ENCODE peak calls at places on chromosomes 3 and 15, in four cellular contexts. W is tibial artery; A is substantia nigra; I is activated CD8-positive, alpha-beta memory T cell treated with anti-CD3 and anti-CD28 coated beads for 48 hours. R is an unnamed sample.

GRCh38 chr15:62994975-62995730 is 47.4 kb upstream of the TPM1 start:
- DNase-seq in W (no peak), A (no peak), I (no peak), R (no peak)

GRCh38 chr15:87219650-87220615 is 1036.6 kb downstream of the NTRK3 start:
- DNase-seq in W (no peak), A (no peak), I (no peak), R (no peak)

GRCh38 chr3:158711886-158712285 is 20.4 kb downstream of the RARRES1 start:
- DNase-seq in W (no peak), A (no peak), I (no peak), R (no peak)

GRCh38 chr3:14398801-14399114 is 3.6 kb upstream of the SLC6A6 start:
- DNase-seq in W (no peak), A (no peak), I (no peak), R (no peak)

GRCh38 chr3:188242426-188243123 is 88.6 kb downstream of the LPP start:
- DNase-seq in W (no peak), A (no peak), I (no peak), R (no peak)

GRCh38 chr15:72604794-72605193 is 49.7 kb upstream of the GOLGA6B start:
- DNase-seq in W (no peak), A (no peak), I (no peak), R (no peak)

GRCh38 chr15:61041886-61042285 is 187.2 kb downstream of the RORA start:
- DNase-seq in W (no peak), A (no peak), I (no peak), R (no peak)

GRCh38 chr15:31585231-31585630 is 258.6 kb downstream of the KLF13 start:
- DNase-seq in W (no peak), A (no peak), I (no peak), R (no peak)

GRCh38 chr3:4904801-4905695 is 74.2 kb upstream of the BHLHE40 start:
- DNase-seq in W (no peak), A (no peak), I (no peak), R (no peak)

GRCh38 chr15:77864211-77865105 is 213.1 kb downstream of the TBC1D2B start:
- DNase-seq in W (no peak), A (no peak), I (no peak), R (no peak)

GRCh38 chr3:168802761-168803160 is 707.0 kb upstream of the GOLIM4 start:
- DNase-seq in W (no peak), A (no peak), I (no peak), R (no peak)

GRCh38 chr3:70358978-70359580 is 46.6 kb upstream of the MDFIC2 start:
- DNase-seq in W (no peak), A (no peak), I (no peak), R (no peak)

GRCh38 chr3:106332884-106333283 is 464.1 kb upstream of the CBLB start:
- DNase-seq in W (no peak), A (no peak), I (peak), R (no peak)

GRCh38 chr3:21326704-21327103 is 424.3 kb downstream of the ZNF385D start:
- DNase-seq in W (no peak), A (no peak), I (no peak), R (no peak)

GRCh38 chr3:113436794-113437193 is 4.5 kb downstream of the CFAP44 start:
- DNase-seq in W (no peak), A (peak), I (no peak), R (no peak)

GRCh38 chr3:188323067-188323842 is 169.3 kb downstream of the LPP start:
- DNase-seq in W (no peak), A (no peak), I (no peak), R (no peak)

GRCh38 chr15:38049876-38050275 is 115.4 kb downstream of the TMCO5A start:
- DNase-seq in W (no peak), A (no peak), I (no peak), R (no peak)

GRCh38 chr3:140902791-140903190 is 38.8 kb upstream of the SLC25A36 start:
- DNase-seq in W (no peak), A (no peak), I (no peak), R (no peak)

GRCh38 chr3:31197941-31198340 is 303.5 kb upstream of the GADL1 start:
- DNase-seq in W (no peak), A (no peak), I (no peak), R (no peak)

GRCh38 chr15:69380100-69380725 is 33.9 kb upstream of the KIF23 start:
- DNase-seq in W (no peak), A (no peak), I (no peak), R (no peak)

GRCh38 chr3:136380530-136380929 is 130.4 kb downstream of the PCCB start:
- DNase-seq in W (no peak), A (no peak), I (no peak), R (no peak)

GRCh38 chr3:139935071-139935865 is at the start of gene CLSTN2:
- DNase-seq in W (peak), A (peak), I (no peak), R (peak)

GRCh38 chr15:26691249-26691648 is 81.6 kb downstream of the GABRB3 start:
- DNase-seq in W (no peak), A (no peak), I (no peak), R (no peak)

GRCh38 chr15:55279746-55280351 is 9.8 kb downstream of the RAB27A start:
- DNase-seq in W (no peak), A (no peak), I (no peak), R (no peak)

GRCh38 chr15:36527512-36528162 is 51.8 kb upstream of the CDIN1 start:
- DNase-seq in W (no peak), A (no peak), I (no peak), R (no peak)

GRCh38 chr15:75195122-75195765 is 6.4 kb upstream of the C15orf39 start:
- DNase-seq in W (no peak), A (peak), I (no peak), R (no peak)

GRCh38 chr3:20747736-20748135 is 561.7 kb upstream of the SGO1 start:
- DNase-seq in W (no peak), A (no peak), I (no peak), R (no peak)

GRCh38 chr3:122519693-122520092 is 5.0 kb upstream of the KPNA1 start:
- DNase-seq in W (no peak), A (no peak), I (no peak), R (no peak)

GRCh38 chr3:71309886-71310285 is 273.6 kb downstream of the FOXP1 start:
- DNase-seq in W (no peak), A (no peak), I (no peak), R (no peak)

R was measured in ureter.